ENCODE peak calls at places on chromosomes 16 and 17, in eight cellular contexts. T is fibroblast of lung, E is DND-41, P is ovary, M is tibial artery, G is dorsolateral prefrontal cortex, H is upper lobe of right lung, O is GM06990. K is an unnamed sample.
A peak's percentile ranks its signal among the peaks of the same experiment; 100 is the strongest.

GRCh38 chr17:42574463-42574862 is 3.1 kb downstream of the PSMC3IP start:
- DNase-seq in T (no peak), E (no peak), P (no peak), M (no peak), G (no peak), H (no peak), O (no peak), K (no peak)

GRCh38 chr17:42120161-42121065 is 754 bp downstream of the KAT2A start:
- DNase-seq in T (no peak), E (peak; percentile 54), P (no peak), M (no peak), G (no peak), H (no peak), O (no peak), K (no peak)

GRCh38 chr17:21381076-21381706 is 5.0 kb downstream of the KCNJ12 start:
- DNase-seq in T (no peak), E (no peak), P (no peak), M (no peak), G (no peak), H (no peak), O (no peak), K (no peak)

GRCh38 chr16:27444015-27444414 is 42.0 kb downstream of the IL21R start:
- DNase-seq in T (peak; percentile 80), E (no peak), P (no peak), M (peak; percentile 2), G (no peak), H (no peak), O (no peak), K (no peak)

GRCh38 chr16:53609536-53609935 is 94.1 kb downstream of the RPGRIP1L start:
- DNase-seq in T (no peak), E (no peak), P (no peak), M (no peak), G (no peak), H (no peak), O (no peak), K (no peak)

GRCh38 chr17:17069849-17070248 is 27.6 kb downstream of the MPRIP start:
- DNase-seq in T (no peak), E (no peak), P (no peak), M (no peak), G (no peak), H (no peak), O (no peak), K (no peak)

GRCh38 chr17:68491864-68492263 is 20.4 kb upstream of the PRKAR1A start:
- DNase-seq in T (no peak), E (no peak), P (no peak), M (no peak), G (no peak), H (peak; percentile 63), O (no peak), K (no peak)

GRCh38 chr17:6244796-6245195 is 174.6 kb downstream of the WSCD1 start:
- DNase-seq in T (no peak), E (no peak), P (no peak), M (no peak), G (no peak), H (no peak), O (no peak), K (no peak)

GRCh38 chr17:28398280-28398981 is 7.6 kb downstream of the SLC46A1 start:
- DNase-seq in T (no peak), E (no peak), P (no peak), M (no peak), G (no peak), H (no peak), O (no peak), K (no peak)

GRCh38 chr17:81278831-81279230 is 16.3 kb downstream of the SLC38A10 start:
- DNase-seq in T (no peak), E (no peak), P (no peak), M (no peak), G (no peak), H (no peak), O (no peak), K (no peak)

GRCh38 chr17:43367588-43368242 is 31.1 kb upstream of the ARL4D start:
- DNase-seq in T (peak; percentile 94), E (peak; percentile 82), P (peak; percentile 48), M (no peak), G (no peak), H (no peak), O (peak; percentile 79), K (peak; percentile 51)

GRCh38 chr17:20092292-20092867 is 83.2 kb downstream of the SPECC1 start:
- DNase-seq in T (peak; percentile 42), E (no peak), P (no peak), M (no peak), G (no peak), H (no peak), O (no peak), K (no peak)

GRCh38 chr16:14199199-14199598 is 128.1 kb downstream of the MRTFB start:
- DNase-seq in T (no peak), E (no peak), P (no peak), M (no peak), G (no peak), H (no peak), O (no peak), K (no peak)

GRCh38 chr17:31700973-31701372 is 158.1 kb downstream of the COPRS start:
- DNase-seq in T (no peak), E (no peak), P (no peak), M (no peak), G (no peak), H (no peak), O (no peak), K (no peak)

GRCh38 chr16:68344252-68344651 is 33.4 kb downstream of the PRMT7 start:
- DNase-seq in T (no peak), E (no peak), P (peak; percentile 57), M (no peak), G (no peak), H (no peak), O (no peak), K (no peak)

DNA sequence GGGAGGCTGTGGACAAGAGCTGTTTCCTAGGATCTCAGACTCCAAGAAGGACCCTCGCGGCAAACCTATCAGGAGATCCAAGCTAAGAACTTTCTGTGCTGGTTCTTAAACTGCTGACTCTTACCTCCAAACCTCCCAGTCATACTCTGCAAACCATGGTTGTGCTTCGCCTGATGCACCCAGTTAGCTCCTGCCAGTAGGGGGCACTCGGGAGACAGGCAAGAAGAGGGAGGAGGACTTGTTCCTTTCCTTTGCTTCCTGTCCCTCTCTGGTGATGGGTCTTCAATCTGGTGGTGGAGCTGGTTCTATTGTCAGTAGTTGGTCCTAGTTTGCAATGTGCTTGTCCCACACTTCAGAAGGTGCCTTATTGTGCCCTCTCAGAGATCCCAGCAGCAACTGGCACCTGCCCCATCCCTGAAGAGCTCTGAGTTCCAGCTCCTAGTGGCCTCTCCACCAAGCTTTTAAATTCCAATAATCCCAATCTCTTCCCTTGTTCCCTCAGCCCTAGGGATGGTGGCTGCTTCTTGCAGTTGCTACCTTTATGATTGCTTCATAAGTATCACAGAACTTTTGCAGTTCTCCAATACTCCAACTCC is 113.5 kb upstream of the RPL38 start:
- DNase-seq in T (peak; percentile 20), E (peak; percentile 67), P (no peak), M (peak; percentile 26), G (peak; percentile 46), H (peak; percentile 78), O (peak; percentile 14), K (no peak)
- TF ChIP-seq CTCF in T (peak; percentile 64), E (peak; percentile 92), P (no peak), M (no peak), G (peak; percentile 50), H (peak; percentile 49), O (peak; percentile 96), K (peak; percentile 58)

DNA sequence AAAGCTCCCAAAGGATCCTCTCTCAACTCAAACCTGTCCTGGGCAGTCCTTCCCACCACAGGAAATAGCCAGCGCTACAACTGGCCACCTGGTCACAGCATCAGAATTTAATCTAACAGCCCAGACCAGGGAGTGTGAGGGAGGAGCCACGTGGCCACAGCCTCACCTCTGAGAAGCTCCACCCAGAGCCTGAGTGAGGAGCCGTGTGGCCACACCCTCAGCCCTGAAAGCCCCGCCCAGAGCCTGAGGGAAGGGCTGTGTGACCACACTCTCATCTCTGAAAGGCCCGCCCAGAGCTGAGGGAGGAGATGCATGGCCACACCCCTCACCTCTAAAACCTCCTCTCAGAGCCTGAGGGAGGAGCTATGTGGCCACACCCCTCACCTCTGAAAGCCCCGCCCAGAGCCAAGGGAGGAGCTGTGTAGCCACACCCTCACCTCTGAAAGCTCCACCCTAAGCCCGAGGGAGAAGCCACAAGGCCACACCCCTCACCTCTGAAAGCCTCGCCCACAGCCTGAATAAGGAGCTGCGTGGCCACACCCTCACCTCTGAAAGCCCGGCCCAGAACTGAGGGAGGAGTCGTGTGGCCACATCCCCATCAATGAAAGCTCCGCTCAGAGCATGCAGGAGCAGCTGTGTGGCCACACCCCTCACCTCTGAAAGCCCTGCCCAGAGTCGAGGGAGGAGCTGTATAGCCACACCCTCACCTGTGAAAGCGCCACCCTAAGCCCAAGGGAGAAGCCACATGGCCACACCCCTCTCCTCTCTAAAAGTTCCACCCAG is 28.6 kb downstream of the SLC38A8 start:
- DNase-seq in T (peak; percentile 33), E (peak; percentile 59), P (no peak), M (no peak), G (no peak), H (peak; percentile 89), O (peak; percentile 86), K (no peak)
- H3K4me3 ChIP-seq in T (no peak overlapping the region), E (no peak overlapping the region), P (no peak overlapping the region), M (no peak overlapping the region), G (no peak overlapping the region), H (no peak overlapping the region), O (no peak overlapping the region), K (no peak overlapping the region)

GRCh38 chr17:14294876-14295275 is 6.0 kb upstream of the HS3ST3B1 start:
- DNase-seq in T (no peak), E (no peak), P (no peak), M (no peak), G (no peak), H (no peak), O (no peak), K (no peak)

GRCh38 chr17:14296511-14296910 is 4.4 kb upstream of the HS3ST3B1 start:
- DNase-seq in T (no peak), E (no peak), P (no peak), M (no peak), G (no peak), H (no peak), O (no peak), K (no peak)

GRCh38 chr17:14297161-14297851 is 3.6 kb upstream of the HS3ST3B1 start:
- DNase-seq in T (peak; percentile 61), E (no peak), P (peak; percentile 50), M (no peak), G (no peak), H (peak; percentile 78), O (no peak), K (no peak)

GRCh38 chr17:14298221-14298994 is 2.5 kb upstream of the HS3ST3B1 start:
- DNase-seq in T (no peak), E (no peak), P (peak; percentile 37), M (no peak), G (no peak), H (no peak), O (no peak), K (no peak)

DNA sequence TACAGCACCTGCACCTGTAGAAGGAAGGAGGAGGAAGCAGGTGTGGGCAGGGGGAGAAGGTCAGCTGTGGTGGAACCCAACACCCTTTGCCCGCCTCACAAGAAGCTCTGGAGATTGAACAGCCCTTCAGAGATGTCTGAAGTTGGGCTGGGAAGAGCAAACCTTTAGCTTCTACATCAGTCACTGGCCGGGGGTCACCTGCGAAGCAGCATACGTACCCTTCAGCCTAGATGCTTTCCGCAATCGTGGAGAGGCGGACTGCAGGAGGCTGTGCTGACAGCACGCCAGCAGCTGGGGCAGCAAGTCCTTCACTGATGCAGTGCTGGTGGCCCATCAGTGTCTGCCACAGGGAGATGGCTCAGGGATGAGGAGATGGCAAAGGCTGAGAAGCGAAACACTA is 5.2 kb upstream of the HS3ST3B1 start:
- DNase-seq in T (no peak), E (no peak), P (no peak), M (no peak), G (no peak), H (no peak), O (no peak), K (no peak)
- H3K27me3 ChIP-seq in T (no peaks in the 10 kb centered on the region), E (peaks cover 17% of the 10 kb centered on the region), P (no peaks in the 10 kb centered on the region), M (peaks cover 3% of the 10 kb centered on the region), G (peaks cover 91% of the 10 kb centered on the region), H (peaks cover 82% of the 10 kb centered on the region), O (no peaks in the 10 kb centered on the region), K (peaks cover 2% of the 10 kb centered on the region)

GRCh38 chr16:11105038-11105903 is 150.7 kb downstream of the SOCS1 start:
- DNase-seq in T (peak; percentile 97), E (peak; percentile 75), P (no peak), M (peak; percentile 67), G (peak; percentile 61), H (no peak), O (peak; percentile 72), K (peak; percentile 91)
- TF ChIP-seq CTCF in T (peak; percentile 2), E (peak; percentile 6), P (no peak), M (no peak), G (no peak), H (no peak), O (no peak), K (no peak)